ENCODE peak calls at places on chromosomes 13 and 19, in four cellular contexts. F is mesothelial cell of epicardium, G is NCI-H2171 treated with DMSO at 0.1 percent for 48 hours, K is GM10248. O is an unnamed sample.

GRCh38 chr13:44241638-44242037 is 132.0 kb upstream of the SERP2 start:
- DNase-seq in F (no peak), K (no peak), G (no peak), O (no peak)

GRCh38 chr19:46992699-46993535 is 26.7 kb upstream of the NPAS1 start:
- DNase-seq in F (no peak), K (no peak), G (no peak), O (no peak)

GRCh38 chr19:13095393-13095784 is 7.3 kb downstream of the LYL1 start:
- DNase-seq in G (no peak), K (peak), F (no peak), O (no peak)

GRCh38 chr13:28820099-28821051 is at the start of gene MTUS2:
- DNase-seq in K (peak), F (no peak), G (no peak), O (no peak)

GRCh38 chr19:14782978-14783545 is 4.7 kb upstream of the ADGRE2 start:
- DNase-seq in G (no peak), K (no peak), F (no peak), O (no peak)

GRCh38 chr13:37148501-37148900 is 43.0 kb upstream of the CSNK1A1L start:
- DNase-seq in G (no peak), K (no peak), F (no peak), O (no peak)

GRCh38 chr13:46983881-46984280 is 87.0 kb upstream of the HTR2A start:
- DNase-seq in F (no peak), G (no peak), K (peak), O (no peak)

GRCh38 chr13:21703846-21704245 is 33.0 kb downstream of the FGF9 start:
- DNase-seq in F (no peak), K (no peak), G (no peak), O (no peak)

GRCh38 chr19:56167064-56167578 is 8.7 kb upstream of the GALP start:
- DNase-seq in F (no peak), G (no peak), K (no peak), O (no peak)

GRCh38 chr13:80010286-80010831 is 330.6 kb downstream of the SPRY2 start:
- DNase-seq in F (no peak), G (no peak), K (no peak), O (no peak)

GRCh38 chr19:15936950-15937349 is 2.6 kb upstream of the CYP4F11 start:
- DNase-seq in G (no peak), F (no peak), K (no peak), O (no peak)

GRCh38 chr19:56597696-56598095 is 2.6 kb downstream of the ZNF71 start:
- DNase-seq in G (no peak), K (no peak), F (no peak), O (no peak)

GRCh38 chr13:105918842-105919741 is 616.4 kb downstream of the EFNB2 start:
- DNase-seq in K (no peak), F (no peak), G (peak), O (no peak)

GRCh38 chr13:51764184-51765141 is 39.5 kb downstream of the DHRS12 start:
- DNase-seq in G (no peak), K (peak), F (no peak), O (no peak)

GRCh38 chr13:25688524-25688923 is 316.8 kb downstream of the ATP8A2 start:
- DNase-seq in K (no peak), F (no peak), G (no peak), O (no peak)

GRCh38 chr13:41384749-41385503 is 72.4 kb upstream of the RGCC start:
- DNase-seq in G (no peak), F (no peak), K (no peak), O (no peak)

GRCh38 chr13:39506559-39507390 is 96.2 kb downstream of the LHFPL6 start:
- DNase-seq in G (no peak), K (no peak), F (no peak), O (no peak)

GRCh38 chr19:46493236-46494114 is 2.2 kb downstream of the PNMA8B start:
- DNase-seq in G (no peak), F (peak), K (peak), O (no peak)